ENCODE peak calls at places on chromosomes 3 and 15, in five cellular contexts. A is psoas muscle; M is HCT116; T is stomach; U is CD8-positive, alpha-beta memory T cell. R is an unnamed sample. For H3K9me3 and H3K27me3, the result is how much of the 10 kb centered on the place peaks cover.

GRCh38 chr15:46636220-46636619 is 1001.4 kb downstream of the SQOR start:
- DNase-seq in A (no peak), T (no peak), M (no peak), U (no peak), R (peak)

GRCh38 chr15:43881944-43882343 is 55.1 kb downstream of the WDR76 start:
- DNase-seq in A (no peak), U (no peak), M (no peak), T (no peak), R (peak)

GRCh38 chr3:185537369-185537970 is 14.9 kb downstream of the LIPH start:
- DNase-seq in A (peak), U (no peak), M (peak), T (peak), R (no peak)

GRCh38 chr15:48581221-48581620 is 64.3 kb downstream of the FBN1 start:
- DNase-seq in U (no peak), M (no peak), A (no peak), T (no peak), R (no peak)

GRCh38 chr15:91529534-91529933 is 324.0 kb upstream of the SLCO3A1 start:
- DNase-seq in U (no peak), A (no peak), M (no peak), T (no peak), R (no peak)

GRCh38 chr15:45201557-45202246 is 13.9 kb upstream of the SHF start:
- DNase-seq in A (no peak), U (no peak), T (no peak), M (no peak), R (no peak)

GRCh38 chr15:53549697-53550315 is 209.7 kb downstream of the WDR72 start:
- DNase-seq in T (no peak), U (no peak), A (no peak), M (no peak), R (no peak)

GRCh38 chr3:14295037-14295436 is 107.4 kb upstream of the SLC6A6 start:
- DNase-seq in T (no peak), U (no peak), M (no peak), A (no peak), R (no peak)

GRCh38 chr3:12870942-12871341 is 29.6 kb upstream of the RPL32 start:
- DNase-seq in M (no peak), A (peak), U (peak), T (peak), R (no peak)

GRCh38 chr3:128761392-128761791 is 35.4 kb downstream of the RAB7A start:
- DNase-seq in M (no peak), U (no peak), A (no peak), T (no peak), R (no peak)

GRCh38 chr3:138935864-138936762 is 10.8 kb downstream of the FOXL2 start:
- DNase-seq in M (peak), U (peak), A (peak), T (peak), R (no peak)

GRCh38 chr3:473284-473800 is 276.8 kb downstream of the CHL1 start:
- DNase-seq in A (no peak), U (no peak), M (no peak), T (no peak), R (no peak)

GRCh38 chr3:480070-480469 is 283.5 kb downstream of the CHL1 start:
- DNase-seq in M (no peak), A (no peak), T (no peak), U (no peak), R (no peak)

GRCh38 chr3:474828-475227 is 278.3 kb downstream of the CHL1 start:
- DNase-seq in T (no peak), A (no peak), M (no peak), U (no peak), R (no peak)
- H3K9me3 ChIP-seq in T (under half), A (under half), M (under half), U (under half), R (under half)

GRCh38 chr3:64449026-64449425 is 223.8 kb upstream of the PRICKLE2 start:
- DNase-seq in T (no peak), M (no peak), A (no peak), U (no peak), R (no peak)
- H3K27me3 ChIP-seq in T (under half), M (half or more), A (under half), U (under half), R (under half)

DNA sequence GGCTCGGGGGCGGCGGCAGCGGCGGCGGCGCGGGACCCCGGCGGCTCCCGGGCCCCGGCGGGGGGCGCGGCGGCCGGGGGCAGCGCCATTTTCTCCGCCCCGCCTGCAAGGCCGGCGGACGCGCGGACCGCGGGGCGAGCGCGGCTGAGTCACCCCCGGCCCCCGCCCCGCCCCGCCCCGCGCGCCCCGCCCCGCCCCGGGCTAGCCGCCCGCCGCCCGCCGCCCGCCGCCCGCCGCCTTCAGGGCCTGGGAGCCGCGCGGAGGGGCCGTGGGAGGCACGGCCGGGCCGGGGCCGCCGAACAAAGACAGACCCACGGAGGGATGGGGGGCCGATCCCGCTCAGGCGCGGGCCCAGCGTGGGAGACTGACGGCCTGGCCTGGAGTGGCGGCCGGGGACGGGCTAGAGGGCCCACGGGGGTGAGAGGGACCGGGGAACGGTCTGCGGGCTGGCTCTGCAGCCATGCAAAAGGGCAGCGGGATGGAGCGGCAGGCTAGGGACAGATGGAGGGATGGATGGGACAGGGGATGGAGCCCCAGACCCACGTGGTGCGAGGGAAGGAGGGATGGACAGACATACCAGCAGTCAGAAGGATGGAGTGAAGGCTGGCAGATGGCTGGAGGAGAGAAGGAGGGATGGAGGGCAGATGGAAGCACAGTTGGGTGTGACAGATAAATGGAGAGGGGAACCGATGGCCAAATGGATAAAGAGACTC is at the start of gene EIF4E3:
- DNase-seq in M (no peak), U (peak), T (peak), A (peak), R (no peak)
- H3K27ac ChIP-seq in M (peak), U (peak), T (peak), A (peak), R (no peak)

GRCh38 chr3:53748512-53749271 is 97.5 kb downstream of the CHDH start:
- DNase-seq in A (no peak), U (no peak), T (no peak), M (no peak), R (peak)
- H3K9me3 ChIP-seq in A (under half), U (under half), T (under half), M (under half), R (under half)

GRCh38 chr15:57665939-57666338 is 40.6 kb upstream of the POLR2M start:
- DNase-seq in A (no peak), T (no peak), U (no peak), M (no peak), R (no peak)
- H3K27me3 ChIP-seq in A (under half), T (under half), U (under half), M (under half), R (under half)

R was measured in iPS DF 6.9.